ENCODE peak calls at places on chromosome 7, in ten cellular contexts. One of them, this sample, is unnamed.

GRCh38 chr7:1893451-1893850 is 223.4 kb downstream of the ELFN1 start:
- DNase-seq in AG09309: no peak
- DNase-seq in HCT116: no peak
- DNase-seq in lung: no peak
- DNase-seq in heart left ventricle: peak; percentile 14
- DNase-seq in GM12865: no peak
- DNase-seq in IMR-90: no peak
- DNase-seq in spleen: no peak
- DNase-seq in WTC11: no peak
- DNase-seq in GM13977: no peak
- DNase-seq in this sample: no peak

GRCh38 chr7:84060760-84061261 is 133.8 kb downstream of the SEMA3A start:
- DNase-seq in heart left ventricle: no peak
- DNase-seq in WTC11: no peak
- DNase-seq in spleen: no peak
- DNase-seq in AG09309: no peak
- DNase-seq in lung: no peak
- DNase-seq in HCT116: no peak
- DNase-seq in GM12865: no peak
- DNase-seq in GM13977: no peak
- DNase-seq in IMR-90: peak; percentile 55
- DNase-seq in this sample: no peak

GRCh38 chr7:108890862-108891261 is 321.2 kb downstream of the DNAJB9 start:
- DNase-seq in GM13977: no peak
- DNase-seq in spleen: no peak
- DNase-seq in lung: no peak
- DNase-seq in AG09309: no peak
- DNase-seq in IMR-90: no peak
- DNase-seq in WTC11: no peak
- DNase-seq in heart left ventricle: no peak
- DNase-seq in HCT116: no peak
- DNase-seq in GM12865: no peak
- DNase-seq in this sample: no peak

GRCh38 chr7:1993776-1994740 is 238.7 kb downstream of the MAD1L1 start:
- DNase-seq in heart left ventricle: no peak
- DNase-seq in GM13977: no peak
- DNase-seq in HCT116: no peak
- DNase-seq in lung: no peak
- DNase-seq in WTC11: no peak
- DNase-seq in AG09309: no peak
- DNase-seq in IMR-90: no peak
- DNase-seq in GM12865: no peak
- DNase-seq in spleen: no peak
- DNase-seq in this sample: no peak

GRCh38 chr7:117077658-117078057 is 124.4 kb downstream of the ST7 start:
- DNase-seq in lung: no peak
- DNase-seq in IMR-90: no peak
- DNase-seq in GM13977: no peak
- DNase-seq in spleen: no peak
- DNase-seq in AG09309: no peak
- DNase-seq in GM12865: no peak
- DNase-seq in HCT116: no peak
- DNase-seq in heart left ventricle: no peak
- DNase-seq in WTC11: no peak
- DNase-seq in this sample: no peak

GRCh38 chr7:117338020-117338419 is 15.2 kb upstream of the WNT2 start:
- DNase-seq in GM12865: no peak
- DNase-seq in HCT116: no peak
- DNase-seq in GM13977: no peak
- DNase-seq in heart left ventricle: no peak
- DNase-seq in spleen: no peak
- DNase-seq in AG09309: no peak
- DNase-seq in lung: no peak
- DNase-seq in IMR-90: peak; percentile 35
- DNase-seq in WTC11: no peak
- DNase-seq in this sample: no peak

GRCh38 chr7:76296743-76297740 is 5.4 kb upstream of the HSPB1 start:
- DNase-seq in AG09309: peak; percentile 83
- DNase-seq in IMR-90: peak; percentile 93
- DNase-seq in HCT116: no peak
- DNase-seq in lung: peak; percentile 74
- DNase-seq in WTC11: no peak
- DNase-seq in spleen: no peak
- DNase-seq in GM12865: no peak
- DNase-seq in GM13977: no peak
- DNase-seq in heart left ventricle: peak; percentile 53
- DNase-seq in this sample: no peak

GRCh38 chr7:11193131-11193867 is 219.6 kb downstream of the PHF14 start:
- DNase-seq in GM12865: no peak
- DNase-seq in HCT116: no peak
- DNase-seq in AG09309: peak; percentile 28
- DNase-seq in heart left ventricle: no peak
- DNase-seq in WTC11: peak; percentile 58
- DNase-seq in GM13977: no peak
- DNase-seq in spleen: no peak
- DNase-seq in lung: peak; percentile 56
- DNase-seq in IMR-90: no peak
- DNase-seq in this sample: no peak

GRCh38 chr7:27186450-27187157 is 1.6 kb upstream of the HOXA11 start:
- DNase-seq in spleen: peak; percentile 22
- DNase-seq in GM12865: no peak
- DNase-seq in AG09309: no peak
- DNase-seq in HCT116: no peak
- DNase-seq in lung: no peak
- DNase-seq in IMR-90: no peak
- DNase-seq in heart left ventricle: no peak
- DNase-seq in WTC11: no peak
- DNase-seq in GM13977: no peak
- DNase-seq in this sample: no peak

GRCh38 chr7:44244282-44244681 is 43.5 kb downstream of the YKT6 start:
- DNase-seq in WTC11: peak; percentile 65
- DNase-seq in IMR-90: no peak
- DNase-seq in lung: no peak
- DNase-seq in HCT116: no peak
- DNase-seq in spleen: no peak
- DNase-seq in heart left ventricle: no peak
- DNase-seq in GM13977: peak; percentile 81
- DNase-seq in GM12865: peak; percentile 40
- DNase-seq in AG09309: no peak
- DNase-seq in this sample: no peak

GRCh38 chr7:149864023-149864422 is 9.7 kb upstream of the ATP6V0E2 start:
- DNase-seq in WTC11: no peak
- DNase-seq in spleen: no peak
- DNase-seq in HCT116: no peak
- DNase-seq in heart left ventricle: no peak
- DNase-seq in lung: no peak
- DNase-seq in AG09309: no peak
- DNase-seq in GM13977: no peak
- DNase-seq in IMR-90: no peak
- DNase-seq in GM12865: no peak
- DNase-seq in this sample: no peak

GRCh38 chr7:158473238-158473637 is 114.4 kb downstream of the PTPRN2 start:
- DNase-seq in IMR-90: no peak
- DNase-seq in HCT116: no peak
- DNase-seq in heart left ventricle: no peak
- DNase-seq in GM13977: no peak
- DNase-seq in WTC11: no peak
- DNase-seq in AG09309: no peak
- DNase-seq in lung: no peak
- DNase-seq in GM12865: no peak
- DNase-seq in spleen: no peak
- DNase-seq in this sample: no peak

GRCh38 chr7:48144291-48144768 is 26.9 kb upstream of the ABCA13 start:
- DNase-seq in HCT116: no peak
- DNase-seq in heart left ventricle: no peak
- DNase-seq in WTC11: no peak
- DNase-seq in lung: no peak
- DNase-seq in GM12865: no peak
- DNase-seq in IMR-90: no peak
- DNase-seq in AG09309: no peak
- DNase-seq in spleen: no peak
- DNase-seq in GM13977: no peak
- DNase-seq in this sample: no peak

GRCh38 chr7:129468087-129468486 is 33.9 kb downstream of the STRIP2 start:
- DNase-seq in GM13977: no peak
- DNase-seq in GM12865: no peak
- DNase-seq in heart left ventricle: no peak
- DNase-seq in lung: no peak
- DNase-seq in spleen: no peak
- DNase-seq in WTC11: no peak
- DNase-seq in HCT116: no peak
- DNase-seq in AG09309: peak; percentile 55
- DNase-seq in IMR-90: peak; percentile 75
- DNase-seq in this sample: no peak

GRCh38 chr7:137847418-137848050 is 760 bp upstream of the DGKI start:
- DNase-seq in HCT116: no peak
- DNase-seq in AG09309: no peak
- DNase-seq in lung: no peak
- DNase-seq in GM13977: peak; percentile 48
- DNase-seq in WTC11: peak; percentile 40
- DNase-seq in GM12865: no peak
- DNase-seq in heart left ventricle: no peak
- DNase-seq in IMR-90: no peak
- DNase-seq in spleen: no peak
- DNase-seq in this sample: no peak

GRCh38 chr7:157579425-157579824 is 242.6 kb downstream of the DNAJB6 start:
- DNase-seq in AG09309: no peak
- DNase-seq in heart left ventricle: no peak
- DNase-seq in spleen: peak; percentile 60
- DNase-seq in HCT116: no peak
- DNase-seq in GM13977: no peak
- DNase-seq in GM12865: no peak
- DNase-seq in IMR-90: no peak
- DNase-seq in lung: no peak
- DNase-seq in WTC11: peak; percentile 9
- DNase-seq in this sample: no peak

GRCh38 chr7:43768201-43768893 is 9.9 kb downstream of the BLVRA start:
- DNase-seq in heart left ventricle: no peak
- DNase-seq in IMR-90: no peak
- DNase-seq in GM12865: no peak
- DNase-seq in lung: no peak
- DNase-seq in HCT116: no peak
- DNase-seq in GM13977: no peak
- DNase-seq in AG09309: no peak
- DNase-seq in spleen: no peak
- DNase-seq in WTC11: no peak
- DNase-seq in this sample: no peak

GRCh38 chr7:25813381-25813780 is 338.6 kb upstream of the NFE2L3 start:
- DNase-seq in AG09309: no peak
- DNase-seq in WTC11: no peak
- DNase-seq in HCT116: no peak
- DNase-seq in GM13977: no peak
- DNase-seq in spleen: no peak
- DNase-seq in heart left ventricle: no peak
- DNase-seq in IMR-90: no peak
- DNase-seq in GM12865: no peak
- DNase-seq in lung: no peak
- DNase-seq in this sample: no peak

GRCh38 chr7:150739045-150739432 is 1.8 kb downstream of the GIMAP5 start:
- DNase-seq in IMR-90: no peak
- DNase-seq in WTC11: no peak
- DNase-seq in HCT116: no peak
- DNase-seq in GM13977: no peak
- DNase-seq in lung: no peak
- DNase-seq in AG09309: no peak
- DNase-seq in heart left ventricle: no peak
- DNase-seq in spleen: no peak
- DNase-seq in GM12865: no peak
- DNase-seq in this sample: no peak

GRCh38 chr7:115631782-115632181 is 398.8 kb downstream of the TFEC start:
- DNase-seq in GM12865: no peak
- DNase-seq in IMR-90: peak; percentile 60
- DNase-seq in heart left ventricle: no peak
- DNase-seq in AG09309: no peak
- DNase-seq in spleen: no peak
- DNase-seq in GM13977: no peak
- DNase-seq in HCT116: no peak
- DNase-seq in WTC11: no peak
- DNase-seq in lung: no peak
- DNase-seq in this sample: no peak
- TF ChIP-seq CTCF in GM12865: no peak
- TF ChIP-seq CTCF in IMR-90: no peak
- TF ChIP-seq CTCF in heart left ventricle: no peak
- TF ChIP-seq CTCF in AG09309: no peak
- TF ChIP-seq CTCF in spleen: no peak
- TF ChIP-seq CTCF in GM13977: no peak
- TF ChIP-seq CTCF in HCT116: peak; percentile 18
- TF ChIP-seq CTCF in WTC11: peak; percentile 22
- TF ChIP-seq CTCF in lung: no peak
- TF ChIP-seq CTCF in this sample: no peak

GRCh38 chr7:100826546-100827329 is 585 bp downstream of the EPHB4 start:
- DNase-seq in WTC11: peak; percentile 31
- DNase-seq in GM13977: peak; percentile 25
- DNase-seq in AG09309: no peak
- DNase-seq in IMR-90: no peak
- DNase-seq in lung: no peak
- DNase-seq in heart left ventricle: no peak
- DNase-seq in spleen: no peak
- DNase-seq in HCT116: no peak
- DNase-seq in GM12865: no peak
- DNase-seq in this sample: peak; percentile 21
- TF ChIP-seq CTCF in WTC11: no peak
- TF ChIP-seq CTCF in GM13977: no peak
- TF ChIP-seq CTCF in AG09309: no peak
- TF ChIP-seq CTCF in IMR-90: no peak
- TF ChIP-seq CTCF in lung: no peak
- TF ChIP-seq CTCF in heart left ventricle: no peak
- TF ChIP-seq CTCF in spleen: no peak
- TF ChIP-seq CTCF in HCT116: no peak
- TF ChIP-seq CTCF in GM12865: no peak
- TF ChIP-seq CTCF in this sample: no peak

DNA sequence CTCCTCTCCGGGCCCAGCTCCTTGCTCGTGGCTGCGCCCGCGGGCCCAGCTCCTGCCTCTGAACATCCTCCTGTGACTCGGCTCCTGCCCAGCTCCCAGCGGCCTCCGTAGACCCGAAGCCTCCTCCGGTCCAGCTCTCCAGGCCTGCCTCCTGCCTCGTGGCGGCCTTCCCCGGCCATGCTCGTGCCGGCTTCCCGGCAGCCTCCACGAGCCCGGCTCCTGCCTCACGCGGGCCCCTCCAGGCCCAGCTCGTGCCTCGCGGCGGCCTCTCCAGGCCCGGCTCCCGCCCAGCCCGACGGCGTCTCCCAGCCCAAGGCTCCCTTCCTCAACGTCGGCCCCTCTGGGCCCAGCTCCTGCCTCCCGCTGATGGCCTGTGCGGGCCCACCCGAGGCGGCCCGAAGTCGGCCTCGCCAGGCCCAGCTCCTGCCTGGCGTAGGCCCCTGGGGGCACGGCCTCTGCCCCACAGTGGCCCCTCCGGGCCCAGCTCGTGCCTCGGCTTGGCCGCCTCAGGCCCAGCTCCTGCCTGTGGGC is 16.9 kb upstream of the TMEM248 start:
- DNase-seq in heart left ventricle: no peak
- DNase-seq in IMR-90: no peak
- DNase-seq in spleen: no peak
- DNase-seq in GM12865: no peak
- DNase-seq in WTC11: no peak
- DNase-seq in AG09309: no peak
- DNase-seq in GM13977: no peak
- DNase-seq in lung: no peak
- DNase-seq in HCT116: no peak
- DNase-seq in this sample: no peak
- TF ChIP-seq CTCF in heart left ventricle: no peak
- TF ChIP-seq CTCF in IMR-90: no peak
- TF ChIP-seq CTCF in spleen: no peak
- TF ChIP-seq CTCF in GM12865: no peak
- TF ChIP-seq CTCF in WTC11: no peak
- TF ChIP-seq CTCF in AG09309: no peak
- TF ChIP-seq CTCF in GM13977: no peak
- TF ChIP-seq CTCF in lung: no peak
- TF ChIP-seq CTCF in HCT116: no peak
- TF ChIP-seq CTCF in this sample: no peak

GRCh38 chr7:92134271-92135099 is at the start of gene CYP51A1:
- DNase-seq in lung: peak; percentile 94
- DNase-seq in IMR-90: peak; percentile 86
- DNase-seq in GM12865: peak; percentile 96
- DNase-seq in WTC11: peak; percentile 89
- DNase-seq in GM13977: peak; percentile 92
- DNase-seq in AG09309: peak; percentile 63
- DNase-seq in HCT116: peak; percentile 90
- DNase-seq in heart left ventricle: peak; percentile 93
- DNase-seq in spleen: peak; percentile 97
- DNase-seq in this sample: peak; percentile 97
- TF ChIP-seq CTCF in lung: no peak
- TF ChIP-seq CTCF in IMR-90: no peak
- TF ChIP-seq CTCF in GM12865: no peak
- TF ChIP-seq CTCF in WTC11: no peak
- TF ChIP-seq CTCF in GM13977: peak; percentile 14
- TF ChIP-seq CTCF in AG09309: peak; percentile 5
- TF ChIP-seq CTCF in HCT116: no peak
- TF ChIP-seq CTCF in heart left ventricle: no peak
- TF ChIP-seq CTCF in spleen: peak; percentile 14
- TF ChIP-seq CTCF in this sample: no peak